ENCODE peak calls at places on chromosome 10, in seven cellular contexts. K is dermis microvascular lymphatic vessel endothelial cell, L is psoas muscle, F is iPS-NIHi11, Y is fibroblast of gingiva, C is choroid plexus epithelial cell, J is endothelial cell. Q is an unnamed sample.

GRCh38 chr10:119302172-119302571 is 94.8 kb downstream of the GRK5 start:
- DNase-seq in K (no peak), L (no peak), F (no peak), Y (no peak), C (no peak), J (no peak), Q (no peak)

GRCh38 chr10:128036746-128037542 is 89.3 kb downstream of the MKI67 start:
- DNase-seq in K (peak), L (no peak), F (no peak), Y (no peak), C (peak), J (no peak), Q (peak)

GRCh38 chr10:13348216-13349017 is at the start of gene SEPHS1:
- DNase-seq in K (peak), L (peak), F (peak), Y (peak), C (peak), J (peak), Q (peak)

GRCh38 chr10:77428776-77429395 is 208.7 kb downstream of the KCNMA1 start:
- DNase-seq in K (no peak), L (peak), F (peak), Y (peak), C (peak), J (peak), Q (peak)

GRCh38 chr10:3926675-3927525 is 141.9 kb upstream of the KLF6 start:
- DNase-seq in K (no peak), L (no peak), F (no peak), Y (no peak), C (peak), J (no peak), Q (peak)

GRCh38 chr10:77925795-77926565 is 575 bp downstream of the DLG5 start:
- DNase-seq in K (peak), L (peak), F (peak), Y (peak), C (peak), J (peak), Q (peak)

GRCh38 chr10:72126184-72126871 is 38.0 kb upstream of the SPOCK2 start:
- DNase-seq in K (peak), L (no peak), F (peak), Y (peak), C (peak), J (no peak), Q (peak)

GRCh38 chr10:103044942-103045489 is 126.9 kb downstream of the CNNM2 start:
- DNase-seq in K (no peak), L (no peak), F (no peak), Y (peak), C (peak), J (no peak), Q (peak)

GRCh38 chr10:102997998-102998397 is 79.9 kb downstream of the CNNM2 start:
- DNase-seq in K (no peak), L (no peak), F (no peak), Y (no peak), C (no peak), J (no peak), Q (no peak)

GRCh38 chr10:21849624-21850023 is 153.9 kb downstream of the DNAJC1 start:
- DNase-seq in K (no peak), L (no peak), F (no peak), Y (no peak), C (peak), J (no peak), Q (peak)

GRCh38 chr10:104895981-104896380 is 254.9 kb downstream of the SORCS3 start:
- DNase-seq in K (no peak), L (no peak), F (peak), Y (no peak), C (no peak), J (no peak), Q (no peak)

Q was measured in fibroblast of pulmonary artery.